ENCODE peak calls at places on chromosomes 12 and 14, in eight cellular contexts. V is heart left ventricle; H is ovary; U is A549; W is HAP-1; O is CD4-positive, CD25-positive, alpha-beta regulatory T cell; B is GM12878; K is heart right ventricle. P is an unnamed sample.

GRCh38 chr12:26028953-26029740 is 70.7 kb downstream of the RASSF8 start:
- DNase-seq in V (no peak), H (no peak), U (peak; percentile 63), W (peak; percentile 31), O (no peak), B (no peak), K (peak; percentile 32), P (no peak)

GRCh38 chr12:77190022-77190421 is 124.7 kb upstream of the E2F7 start:
- DNase-seq in V (no peak), H (no peak), U (no peak), W (no peak), O (no peak), B (no peak), K (no peak), P (no peak)

GRCh38 chr12:11658796-11659195 is 9.3 kb downstream of the ETV6 start:
- DNase-seq in V (no peak), H (no peak), U (no peak), W (peak; percentile 41), O (no peak), B (no peak), K (no peak), P (no peak)

GRCh38 chr14:83217492-83217891 is 1683.8 kb upstream of the SEL1L start:
- DNase-seq in V (no peak), H (no peak), U (no peak), W (no peak), O (no peak), B (no peak), K (no peak), P (no peak)

GRCh38 chr14:63717704-63718103 is 10.2 kb downstream of the SGPP1 start:
- DNase-seq in V (no peak), H (no peak), U (peak; percentile 47), W (peak; percentile 40), O (no peak), B (no peak), K (no peak), P (no peak)

GRCh38 chr14:105011312-105011990 is 9.4 kb downstream of the CDCA4 start:
- DNase-seq in V (no peak), H (no peak), U (no peak), W (no peak), O (no peak), B (no peak), K (no peak), P (no peak)

GRCh38 chr14:64544607-64545312 is 4.2 kb downstream of the HSPA2 start:
- DNase-seq in V (no peak), H (no peak), U (no peak), W (no peak), O (no peak), B (no peak), K (no peak), P (no peak)

GRCh38 chr14:105390849-105391500 is 7.4 kb upstream of the TEX22 start:
- DNase-seq in V (no peak), H (peak; percentile 13), U (no peak), W (no peak), O (no peak), B (no peak), K (no peak), P (no peak)

GRCh38 chr14:23366163-23366921 is 1.4 kb upstream of the EFS start:
- DNase-seq in V (peak; percentile 78), H (peak; percentile 86), U (no peak), W (no peak), O (no peak), B (no peak), K (peak; percentile 73), P (no peak)

GRCh38 chr14:20848955-20849570 is 42.1 kb upstream of the RNASE3 start:
- DNase-seq in V (no peak), H (no peak), U (peak; percentile 77), W (no peak), O (no peak), B (no peak), K (no peak), P (no peak)

GRCh38 chr12:20376984-20377383 is 8.6 kb downstream of the PDE3A start:
- DNase-seq in V (no peak), H (no peak), U (peak; percentile 44), W (peak; percentile 42), O (no peak), B (no peak), K (no peak), P (no peak)

GRCh38 chr12:109731806-109732205 is 18.2 kb downstream of the FAM222A start:
- DNase-seq in V (peak; percentile 8), H (peak; percentile 5), U (no peak), W (no peak), O (no peak), B (no peak), K (no peak), P (no peak)

GRCh38 chr12:87270894-87271293 is 758.3 kb downstream of the C12orf50 start:
- DNase-seq in V (no peak), H (no peak), U (peak; percentile 60), W (no peak), O (no peak), B (no peak), K (no peak), P (no peak)

GRCh38 chr12:21713138-21713537 is 55.5 kb upstream of the LDHB start:
- DNase-seq in V (no peak), H (no peak), U (no peak), W (no peak), O (no peak), B (no peak), K (no peak), P (no peak)

GRCh38 chr12:2615665-2616387 is 178.9 kb upstream of the FKBP4 start:
- DNase-seq in V (peak; percentile 77), H (peak; percentile 63), U (no peak), W (no peak), O (no peak), B (no peak), K (peak; percentile 62), P (no peak)

GRCh38 chr12:51779876-51780275 is 68.6 kb downstream of the FIGNL2 start:
- DNase-seq in V (no peak), H (no peak), U (no peak), W (no peak), O (no peak), B (no peak), K (no peak), P (no peak)

GRCh38 chr12:120323772-120324171 is 3.8 kb downstream of the PLA2G1B start:
- DNase-seq in V (no peak), H (no peak), U (no peak), W (no peak), O (no peak), B (no peak), K (no peak), P (no peak)

GRCh38 chr12:120317258-120318105 is 10.1 kb downstream of the PLA2G1B start:
- DNase-seq in V (peak; percentile 99), H (peak; percentile 99), U (peak; percentile 100), W (peak; percentile 100), O (peak; percentile 99), B (peak; percentile 97), K (peak; percentile 99), P (peak; percentile 100)

GRCh38 chr12:120324841-120325417 is 2.6 kb downstream of the PLA2G1B start:
- DNase-seq in V (no peak), H (no peak), U (no peak), W (no peak), O (no peak), B (no peak), K (no peak), P (no peak)

GRCh38 chr12:120316798-120317257 is 10.8 kb downstream of the PLA2G1B start:
- DNase-seq in V (no peak), H (no peak), U (no peak), W (no peak), O (no peak), B (no peak), K (no peak), P (no peak)

GRCh38 chr12:120321382-120322202 is 6.0 kb downstream of the PLA2G1B start:
- DNase-seq in V (no peak), H (no peak), U (peak; percentile 80), W (no peak), O (no peak), B (no peak), K (no peak), P (no peak)
- H3K4me1 ChIP-seq in V (peaks cover 10% of the 10 kb centered on the region), H (no peaks in the 10 kb centered on the region), U (peaks cover 23% of the 10 kb centered on the region), W (peaks cover 5% of the 10 kb centered on the region), O (peaks cover 11% of the 10 kb centered on the region), B (no peaks in the 10 kb centered on the region), K (peaks cover 5% of the 10 kb centered on the region), P (peaks cover 6% of the 10 kb centered on the region)

GRCh38 chr12:101074940-101075680 is 134.9 kb downstream of the SLC5A8 start:
- DNase-seq in V (no peak), H (no peak), U (no peak), W (no peak), O (no peak), B (no peak), K (no peak), P (no peak)

GRCh38 chr12:101076940-101077351 is 133.1 kb downstream of the SLC5A8 start:
- DNase-seq in V (no peak), H (no peak), U (no peak), W (no peak), O (no peak), B (no peak), K (no peak), P (no peak)

GRCh38 chr12:101078881-101079280 is 131.2 kb downstream of the SLC5A8 start:
- DNase-seq in V (no peak), H (no peak), U (no peak), W (no peak), O (no peak), B (no peak), K (no peak), P (no peak)

GRCh38 chr12:101078144-101078543 is 131.9 kb downstream of the SLC5A8 start:
- DNase-seq in V (no peak), H (no peak), U (no peak), W (no peak), O (no peak), B (no peak), K (no peak), P (no peak)
- H3K4me3 ChIP-seq in V (no peak overlapping the region), H (no peak overlapping the region), U (no peak overlapping the region), W (no peak overlapping the region), O (no peak overlapping the region), B (no peak overlapping the region), K (no peak overlapping the region), P (no peak overlapping the region)

GRCh38 chr12:43580601-43581000 is 28.6 kb upstream of the ADAMTS20 start:
- DNase-seq in V (no peak), H (no peak), U (no peak), W (no peak), O (no peak), B (no peak), K (no peak), P (no peak)
- H3K4me1 ChIP-seq in V (no peaks in the 10 kb centered on the region), H (no peaks in the 10 kb centered on the region), U (no peaks in the 10 kb centered on the region), W (no peaks in the 10 kb centered on the region), O (no peaks in the 10 kb centered on the region), B (no peaks in the 10 kb centered on the region), K (no peaks in the 10 kb centered on the region), P (no peaks in the 10 kb centered on the region)

GRCh38 chr12:105107497-105108371 is at the start of gene WASHC4:
- DNase-seq in V (peak; percentile 97), H (peak; percentile 93), U (peak; percentile 94), W (peak; percentile 88), O (peak; percentile 92), B (peak; percentile 68), K (peak; percentile 95), P (peak; percentile 94)

GRCh38 chr12:105109465-105110212 is 2.1 kb downstream of the WASHC4 start:
- DNase-seq in V (no peak), H (no peak), U (peak; percentile 36), W (no peak), O (no peak), B (peak; percentile 51), K (no peak), P (no peak)

GRCh38 chr12:105104762-105105161 is 2.8 kb upstream of the WASHC4 start:
- DNase-seq in V (no peak), H (no peak), U (no peak), W (no peak), O (no peak), B (no peak), K (no peak), P (no peak)

GRCh38 chr12:105107176-105107496 is 395 bp upstream of the WASHC4 start:
- DNase-seq in V (no peak), H (no peak), U (peak; percentile 73), W (no peak), O (no peak), B (no peak), K (no peak), P (no peak)

GRCh38 chr12:105106621-105107020 is 910 bp upstream of the WASHC4 start:
- DNase-seq in V (no peak), H (no peak), U (no peak), W (no peak), O (no peak), B (no peak), K (no peak), P (no peak)
- H3K4me3 ChIP-seq in V (peak overlapping the region; percentile 88), H (peak overlapping the region; percentile 98), U (peak overlapping the region; percentile 75), W (peak overlapping the region; percentile 91), O (peak overlapping the region; percentile 96), B (peak overlapping the region; percentile 80), K (peak overlapping the region; percentile 79), P (peak overlapping the region; percentile 81)

P was measured in right atrium auricular region.